ENCODE peak calls at places on chromosomes 4 and X, in six cellular contexts. I, J, V, Q, O and E are unnamed samples.

GRCh38 chr4:151484396-151485102 is 75.6 kb downstream of the FHIP1A start:
- DNase-seq in O (no peak), V (no peak), I (peak; percentile 94), J (peak; percentile 69), Q (no peak), E (no peak)

GRCh38 chrX:40100141-40100536 is 2.4 kb upstream of the BCOR start:
- DNase-seq in V (peak; percentile 76), J (no peak), Q (no peak), O (peak; percentile 37), I (peak; percentile 87), E (no peak)

GRCh38 chrX:29496636-29497180 is 718.7 kb upstream of the MAGEB2 start:
- DNase-seq in I (peak; percentile 17), V (no peak), O (no peak), Q (no peak), J (no peak), E (no peak)

GRCh38 chrX:121635141-121635540 is 587.7 kb downstream of the GLUD2 start:
- DNase-seq in O (no peak), I (peak; percentile 22), V (no peak), Q (no peak), J (no peak), E (no peak)

GRCh38 chrX:15384304-15384703 is at the start of gene VEGFD:
- DNase-seq in Q (no peak), J (peak; percentile 71), V (no peak), I (no peak), O (no peak), E (no peak)

GRCh38 chr4:174669278-174669677 is 147.0 kb upstream of the HPGD start:
- DNase-seq in J (peak; percentile 90), Q (no peak), O (no peak), I (peak; percentile 87), V (no peak), E (peak; percentile 60)

GRCh38 chr4:682490-683172 is 6.3 kb downstream of the SLC49A3 start:
- DNase-seq in O (no peak), Q (peak; percentile 18), V (peak; percentile 77), J (no peak), I (no peak), E (no peak)

GRCh38 chrX:133235830-133236229 is 17.7 kb upstream of the TFDP3 start:
- DNase-seq in V (no peak), J (no peak), O (no peak), I (no peak), Q (no peak), E (no peak)

GRCh38 chrX:30906726-30907125 is 17.7 kb upstream of the TAB3 start:
- DNase-seq in Q (no peak), I (peak; percentile 90), O (no peak), V (no peak), J (peak; percentile 20), E (no peak)

GRCh38 chr4:152038238-152038637 is 277.4 kb upstream of the GATB start:
- DNase-seq in Q (no peak), I (peak; percentile 83), O (no peak), J (peak; percentile 34), V (no peak), E (no peak)

GRCh38 chr4:89158884-89159503 is 47.7 kb downstream of the TIGD2 start:
- DNase-seq in J (peak; percentile 72), I (peak; percentile 38), V (no peak), Q (peak; percentile 32), O (no peak), E (peak; percentile 8)

GRCh38 chr4:152000518-152000917 is 239.7 kb upstream of the GATB start:
- DNase-seq in J (no peak), Q (no peak), I (no peak), O (no peak), V (no peak), E (no peak)

GRCh38 chr4:61501812-61502211 is 301.7 kb downstream of the ADGRL3 start:
- DNase-seq in V (no peak), O (no peak), J (no peak), I (no peak), Q (no peak), E (no peak)

GRCh38 chr4:21976166-21976565 is 27.6 kb upstream of the KCNIP4 start:
- DNase-seq in Q (no peak), J (no peak), I (no peak), V (no peak), O (no peak), E (no peak)

GRCh38 chr4:75179510-75179909 is 246.6 kb downstream of the PARM1 start:
- DNase-seq in Q (no peak), V (no peak), I (no peak), J (no peak), O (no peak), E (no peak)

GRCh38 chr4:72715299-72715698 is 146.3 kb upstream of the ADAMTS3 start:
- DNase-seq in I (no peak), Q (no peak), O (no peak), J (no peak), V (no peak), E (no peak)

GRCh38 chr4:98166025-98166730 is 22.9 kb upstream of the STPG2 start:
- DNase-seq in Q (no peak), I (peak; percentile 90), J (peak; percentile 8), O (peak; percentile 62), V (no peak), E (no peak)

GRCh38 chr4:13143704-13144103 is 340.4 kb downstream of the RAB28 start:
- DNase-seq in O (no peak), Q (no peak), I (no peak), J (no peak), V (no peak), E (no peak)

GRCh38 chr4:141099326-141099725 is 33.9 kb downstream of the RNF150 start:
- DNase-seq in J (no peak), O (no peak), V (no peak), I (peak; percentile 61), Q (no peak), E (no peak)

GRCh38 chrX:10906861-10907260 is 204.3 kb upstream of the HCCS start:
- DNase-seq in V (no peak), O (no peak), J (no peak), I (peak; percentile 52), Q (no peak), E (no peak)

GRCh38 chr4:120007171-120007894 is 59.3 kb downstream of the MAD2L1 start:
- DNase-seq in O (no peak), V (no peak), I (peak; percentile 82), Q (no peak), J (peak; percentile 79), E (no peak)

GRCh38 chrX:1249101-1249887 is 19.3 kb upstream of the CSF2RA start:
- DNase-seq in V (peak; percentile 90), J (no peak), O (peak; percentile 42), I (peak; percentile 69), Q (no peak), E (no peak)

GRCh38 chr4:55444822-55445221 is 49.1 kb downstream of the TMEM165 start:
- DNase-seq in J (peak; percentile 53), V (no peak), I (peak; percentile 46), O (no peak), Q (no peak), E (no peak)

GRCh38 chr4:71211748-71212147 is 127.1 kb upstream of the SLC4A4 start:
- DNase-seq in I (peak; percentile 19), O (no peak), Q (no peak), V (no peak), J (no peak), E (no peak)

GRCh38 chrX:49838374-49838773 is 9.3 kb downstream of the PAGE4 start:
- DNase-seq in I (peak; percentile 24), V (no peak), J (peak; percentile 27), Q (no peak), O (no peak), E (no peak)

GRCh38 chrX:19616016-19616415 is 100.7 kb upstream of the MAP3K15 start:
- DNase-seq in Q (no peak), I (no peak), V (no peak), J (no peak), O (no peak), E (no peak)

GRCh38 chr4:173242466-173243250 is 74.0 kb downstream of the GALNT7 start:
- DNase-seq in O (no peak), Q (no peak), V (no peak), J (no peak), I (peak; percentile 3), E (no peak)

GRCh38 chrX:129833153-129834004 is 10.3 kb downstream of the ZDHHC9 start:
- DNase-seq in I (peak; percentile 77), O (no peak), V (no peak), J (peak; percentile 47), Q (no peak), E (no peak)

GRCh38 chr4:123554263-123554662 is 157.7 kb downstream of the SPRY1 start:
- DNase-seq in J (no peak), V (no peak), I (no peak), O (no peak), Q (no peak), E (no peak)

GRCh38 chr4:92091335-92091734 is 212.4 kb upstream of the GRID2 start:
- DNase-seq in I (peak; percentile 43), V (no peak), J (no peak), O (no peak), Q (no peak), E (no peak)

GRCh38 chr4:105620640-105621323 is 68.4 kb downstream of the ARHGEF38 start:
- DNase-seq in Q (no peak), I (peak; percentile 95), J (peak; percentile 78), O (no peak), V (no peak), E (no peak)

GRCh38 chr4:6324999-6325790 is 55.5 kb downstream of the WFS1 start:
- DNase-seq in I (peak; percentile 19), V (no peak), Q (no peak), J (no peak), O (peak; percentile 38), E (no peak)

GRCh38 chr4:141913928-141914327 is 277.5 kb downstream of the IL15 start:
- DNase-seq in O (no peak), J (peak; percentile 29), I (peak; percentile 0), V (no peak), Q (no peak), E (no peak)

GRCh38 chrX:96407043-96407442 is 277.6 kb upstream of the DIAPH2 start:
- DNase-seq in O (peak; percentile 8), I (peak; percentile 33), V (no peak), J (peak; percentile 47), Q (no peak), E (no peak)

GRCh38 chr4:8726344-8726851 is 133.8 kb downstream of the CPZ start:
- DNase-seq in O (no peak), V (peak; percentile 54), Q (no peak), J (no peak), I (no peak), E (no peak)

GRCh38 chr4:147398556-147398955 is 82.3 kb upstream of the EDNRA start:
- DNase-seq in Q (no peak), I (no peak), J (no peak), O (no peak), V (no peak), E (no peak)

GRCh38 chr4:183347586-183347985 is 25.4 kb upstream of the CLDN24 start:
- DNase-seq in O (no peak), I (peak; percentile 17), J (peak; percentile 53), V (peak; percentile 16), Q (no peak), E (no peak)

GRCh38 chrX:22246620-22247019 is 26.1 kb upstream of the CBLL2 start:
- DNase-seq in Q (no peak), I (peak; percentile 78), O (no peak), V (no peak), J (no peak), E (no peak)

GRCh38 chrX:155148724-155149537 is 67.3 kb upstream of the VBP1 start:
- DNase-seq in J (peak; percentile 31), Q (no peak), I (peak; percentile 31), V (no peak), O (no peak), E (no peak)